ENCODE peak calls at places on chromosomes 6 and 20, in eight cellular contexts. U, F, J, T, I, Y, O and X are unnamed samples.

GRCh38 chr6:84150680-84151079 is 76.8 kb downstream of the CEP162 start:
- DNase-seq in U (no peak), F (no peak), J (peak; percentile 88), T (no peak), I (no peak), Y (no peak), O (no peak), X (peak; percentile 14)

GRCh38 chr6:41045664-41046063 is 3.4 kb downstream of the TSPO2 start:
- DNase-seq in U (no peak), F (no peak), J (no peak), T (no peak), I (no peak), Y (no peak), O (no peak), X (no peak)

GRCh38 chr20:38604873-38605303 is 3.3 kb downstream of the ARHGAP40 start:
- DNase-seq in U (no peak), F (no peak), J (peak; percentile 14), T (peak; percentile 91), I (no peak), Y (no peak), O (peak; percentile 89), X (no peak)

GRCh38 chr20:48266571-48266970 is 481.3 kb upstream of the SULF2 start:
- DNase-seq in U (no peak), F (no peak), J (no peak), T (no peak), I (no peak), Y (no peak), O (no peak), X (no peak)

GRCh38 chr6:25112207-25112874 is 166.8 kb upstream of the CARMIL1 start:
- DNase-seq in U (no peak), F (no peak), J (no peak), T (no peak), I (no peak), Y (peak; percentile 37), O (peak; percentile 65), X (no peak)

GRCh38 chr20:5621305-5621704 is 128.9 kb upstream of the SHLD1 start:
- DNase-seq in U (no peak), F (no peak), J (no peak), T (no peak), I (no peak), Y (no peak), O (peak; percentile 84), X (no peak)

GRCh38 chr6:97049254-97050004 is 124.9 kb downstream of the KLHL32 start:
- DNase-seq in U (no peak), F (no peak), J (no peak), T (no peak), I (no peak), Y (no peak), O (no peak), X (no peak)

GRCh38 chr20:40991181-40991889 is 37.3 kb upstream of the TOP1 start:
- DNase-seq in U (no peak), F (peak; percentile 41), J (no peak), T (no peak), I (no peak), Y (peak; percentile 62), O (no peak), X (no peak)

GRCh38 chr6:106892186-106892585 is 82.3 kb downstream of the CD24 start:
- DNase-seq in U (no peak), F (no peak), J (no peak), T (no peak), I (no peak), Y (no peak), O (no peak), X (no peak)

GRCh38 chr6:56686429-56686828 is 43.7 kb upstream of the DST start:
- DNase-seq in U (no peak), F (no peak), J (no peak), T (no peak), I (no peak), Y (no peak), O (no peak), X (no peak)

GRCh38 chr6:137981758-137982157 is 114.7 kb downstream of the TNFAIP3 start:
- DNase-seq in U (no peak), F (no peak), J (no peak), T (no peak), I (no peak), Y (no peak), O (no peak), X (no peak)

GRCh38 chr6:16735014-16735413 is 26.2 kb downstream of the ATXN1 start:
- DNase-seq in U (no peak), F (no peak), J (no peak), T (no peak), I (no peak), Y (no peak), O (no peak), X (no peak)

GRCh38 chr20:20321917-20322316 is 46.0 kb upstream of the INSM1 start:
- DNase-seq in U (no peak), F (no peak), J (no peak), T (no peak), I (no peak), Y (no peak), O (no peak), X (no peak)

GRCh38 chr20:57391439-57392129 is 388 bp downstream of the RBM38 start:
- DNase-seq in U (peak; percentile 51), F (peak; percentile 42), J (no peak), T (peak; percentile 42), I (no peak), Y (peak; percentile 28), O (no peak), X (peak; percentile 76)

GRCh38 chr6:138492113-138492512 is 7.2 kb downstream of the NHSL1 start:
- DNase-seq in U (no peak), F (no peak), J (no peak), T (no peak), I (no peak), Y (no peak), O (no peak), X (no peak)

GRCh38 chr20:59603727-59604608 is at the start of gene PHACTR3:
- DNase-seq in U (no peak), F (peak; percentile 18), J (no peak), T (no peak), I (no peak), Y (no peak), O (no peak), X (no peak)

GRCh38 chr6:43840490-43841218 is 70.6 kb downstream of the VEGFA start:
- DNase-seq in U (no peak), F (no peak), J (peak; percentile 84), T (no peak), I (no peak), Y (no peak), O (no peak), X (no peak)
- TF ChIP-seq POLR2A in U (no peak), F (no peak), J (no peak), T (no peak), I (no peak), Y (no peak), O (no peak), X (no peak)

GRCh38 chr6:108562503-108562993 is 1.8 kb downstream of the FOXO3 start:
- DNase-seq in U (peak; percentile 83), F (peak; percentile 75), J (peak; percentile 81), T (peak; percentile 70), I (peak; percentile 69), Y (peak; percentile 65), O (peak; percentile 84), X (peak; percentile 94)

GRCh38 chr6:108563292-108563691 is 2.6 kb downstream of the FOXO3 start:
- DNase-seq in U (no peak), F (no peak), J (no peak), T (no peak), I (no peak), Y (no peak), O (no peak), X (no peak)

GRCh38 chr6:108559884-108560462 is 744 bp upstream of the FOXO3 start:
- DNase-seq in U (peak; percentile 84), F (peak; percentile 76), J (peak; percentile 74), T (no peak), I (no peak), Y (peak; percentile 69), O (peak; percentile 70), X (peak; percentile 84)

GRCh38 chr6:108560463-108561308 is at the start of gene FOXO3:
- DNase-seq in U (peak; percentile 95), F (peak; percentile 95), J (peak; percentile 80), T (peak; percentile 61), I (peak; percentile 76), Y (peak; percentile 95), O (peak; percentile 94), X (peak; percentile 88)

GRCh38 chr6:108561742-108562502 is 1.2 kb downstream of the FOXO3 start:
- DNase-seq in U (peak; percentile 54), F (peak; percentile 46), J (peak; percentile 31), T (no peak), I (no peak), Y (peak; percentile 27), O (peak; percentile 11), X (peak; percentile 61)
- TF ChIP-seq POLR2A in U (no peak), F (no peak), J (peak; percentile 13), T (no peak), I (no peak), Y (no peak), O (no peak), X (no peak)

GRCh38 chr6:31639043-31639442 is 13.4 kb downstream of the BAG6 start:
- DNase-seq in U (no peak), F (no peak), J (no peak), T (no peak), I (no peak), Y (no peak), O (no peak), X (no peak)
- TF ChIP-seq POLR2A in U (no peak), F (no peak), J (peak; percentile 20), T (no peak), I (no peak), Y (no peak), O (no peak), X (no peak)

GRCh38 chr20:46837083-46837482 is 57.6 kb upstream of the EYA2 start:
- DNase-seq in U (no peak), F (no peak), J (peak; percentile 13), T (no peak), I (no peak), Y (no peak), O (no peak), X (no peak)

GRCh38 chr20:46832555-46832954 is 62.1 kb upstream of the EYA2 start:
- DNase-seq in U (no peak), F (no peak), J (peak; percentile 41), T (no peak), I (no peak), Y (no peak), O (no peak), X (no peak)

GRCh38 chr20:46838002-46838401 is 56.6 kb upstream of the EYA2 start:
- DNase-seq in U (no peak), F (no peak), J (no peak), T (no peak), I (no peak), Y (no peak), O (no peak), X (no peak)

GRCh38 chr20:46833360-46833759 is 61.3 kb upstream of the EYA2 start:
- DNase-seq in U (no peak), F (no peak), J (peak; percentile 65), T (no peak), I (no peak), Y (no peak), O (no peak), X (no peak)

GRCh38 chr20:46835418-46835817 is 59.2 kb upstream of the EYA2 start:
- DNase-seq in U (no peak), F (no peak), J (peak; percentile 61), T (no peak), I (no peak), Y (no peak), O (no peak), X (no peak)
- TF ChIP-seq POLR2A in U (no peak), F (no peak), J (no peak), T (no peak), I (no peak), Y (no peak), O (no peak), X (no peak)